ENCODE peak calls at places on chromosomes 1 and 21, in ten cellular contexts. S, V, I, G, N, M, E, T, H and Y are unnamed samples.

GRCh38 chr1:36327421-36328087 is 4.1 kb upstream of the EVA1B start:
- DNase-seq in V (no peak), E (no peak), T (no peak), I (no peak), N (no peak), M (no peak), H (no peak), G (no peak), S (no peak), Y (no peak)

GRCh38 chr21:43366656-43367055 is 60.3 kb downstream of the SIK1 start:
- DNase-seq in S (no peak), I (no peak), V (no peak), E (no peak), H (no peak), T (no peak), M (no peak), N (no peak), G (no peak), Y (no peak)

GRCh38 chr1:62092126-62092525 is 102.5 kb upstream of the L1TD1 start:
- DNase-seq in N (no peak), I (no peak), T (no peak), G (no peak), V (no peak), S (no peak), E (no peak), H (no peak), M (no peak), Y (no peak)

GRCh38 chr1:187471555-187471954 is 642.8 kb downstream of the PLA2G4A start:
- DNase-seq in N (no peak), I (no peak), S (no peak), M (peak; percentile 74), H (peak; percentile 63), V (no peak), E (no peak), G (no peak), T (no peak), Y (no peak)

GRCh38 chr1:246512230-246512629 is 5.2 kb upstream of the SMYD3 start:
- DNase-seq in H (no peak), N (no peak), I (no peak), V (no peak), T (no peak), S (no peak), G (no peak), E (no peak), M (no peak), Y (no peak)

GRCh38 chr1:98749152-98749756 is 87.7 kb downstream of the SNX7 start:
- DNase-seq in M (peak; percentile 56), N (no peak), S (no peak), E (no peak), I (no peak), H (peak; percentile 3), T (no peak), V (peak; percentile 7), G (no peak), Y (no peak)

GRCh38 chr1:211920141-211920572 is 89.6 kb upstream of the LPGAT1 start:
- DNase-seq in I (no peak), N (no peak), G (peak; percentile 96), S (no peak), H (no peak), V (peak; percentile 73), T (no peak), E (no peak), M (peak; percentile 22), Y (no peak)

GRCh38 chr1:218425647-218426342 is 80.7 kb downstream of the TGFB2 start:
- DNase-seq in T (no peak), S (no peak), N (no peak), I (no peak), E (no peak), H (no peak), M (no peak), G (no peak), V (peak; percentile 50), Y (no peak)

GRCh38 chr1:204177133-204177532 is 11.0 kb upstream of the REN start:
- DNase-seq in G (no peak), H (peak; percentile 34), N (no peak), E (no peak), M (no peak), S (no peak), V (no peak), T (no peak), I (no peak), Y (no peak)

GRCh38 chr1:106646261-106646660 is 410.2 kb upstream of the PRMT6 start:
- DNase-seq in S (no peak), T (no peak), N (no peak), M (no peak), V (no peak), I (no peak), G (no peak), H (no peak), E (no peak), Y (no peak)

GRCh38 chr1:183197762-183198161 is 11.7 kb downstream of the LAMC2 start:
- DNase-seq in T (no peak), S (no peak), G (no peak), N (no peak), M (no peak), E (no peak), H (no peak), V (no peak), I (no peak), Y (no peak)

GRCh38 chr1:27137544-27138075 is 17.3 kb downstream of the SLC9A1 start:
- DNase-seq in S (no peak), I (no peak), H (no peak), N (peak; percentile 88), V (no peak), T (no peak), M (no peak), E (no peak), G (no peak), Y (peak; percentile 15)

GRCh38 chr1:105138445-105138821 is 1388.7 kb downstream of the AMY1C start:
- DNase-seq in N (no peak), V (no peak), G (peak; percentile 56), E (no peak), T (no peak), M (peak; percentile 64), I (no peak), H (no peak), S (no peak), Y (no peak)

GRCh38 chr1:176717052-176717754 is 254.2 kb downstream of the PAPPA2 start:
- DNase-seq in I (no peak), H (no peak), E (no peak), G (peak; percentile 32), N (no peak), S (no peak), T (no peak), V (no peak), M (no peak), Y (no peak)

GRCh38 chr1:36133484-36133883 is 8.5 kb upstream of the COL8A2 start:
- DNase-seq in H (peak; percentile 92), I (no peak), T (no peak), G (no peak), M (no peak), N (no peak), E (no peak), S (no peak), V (no peak), Y (no peak)

GRCh38 chr1:204384636-204385354 is 25.1 kb upstream of the PLEKHA6 start:
- DNase-seq in E (no peak), I (no peak), T (no peak), N (no peak), G (no peak), H (peak; percentile 63), S (no peak), M (peak; percentile 23), V (no peak), Y (no peak)

GRCh38 chr1:66298427-66298826 is 235.5 kb upstream of the SGIP1 start:
- DNase-seq in H (no peak), T (no peak), V (no peak), N (no peak), I (no peak), E (no peak), G (peak; percentile 67), M (no peak), S (no peak), Y (no peak)

GRCh38 chr1:58812926-58813325 is 29.1 kb upstream of the JUN start:
- DNase-seq in E (peak; percentile 39), M (no peak), T (peak; percentile 68), S (no peak), G (no peak), I (peak; percentile 40), N (no peak), V (no peak), H (no peak), Y (no peak)

GRCh38 chr21:43608664-43609063 is 50.6 kb downstream of the HSF2BP start:
- DNase-seq in H (no peak), N (no peak), I (no peak), E (no peak), G (no peak), V (no peak), M (no peak), S (no peak), T (no peak), Y (no peak)

GRCh38 chr1:182147136-182147815 is 85.8 kb upstream of the ZNF648 start:
- DNase-seq in T (no peak), N (no peak), E (no peak), I (no peak), V (no peak), H (no peak), G (no peak), M (no peak), S (peak; percentile 17), Y (no peak)

GRCh38 chr1:40740039-40740991 is 43.3 kb upstream of the KCNQ4 start:
- DNase-seq in S (no peak), G (no peak), H (no peak), V (no peak), T (no peak), I (no peak), M (no peak), N (no peak), E (no peak), Y (no peak)

GRCh38 chr1:46284597-46285564 is 18.5 kb downstream of the LRRC41 start:
- DNase-seq in M (peak; percentile 46), T (no peak), G (no peak), H (no peak), I (no peak), S (no peak), V (no peak), N (no peak), E (no peak), Y (no peak)

GRCh38 chr1:192759104-192759503 is 49.7 kb upstream of the RGS2 start:
- DNase-seq in M (no peak), E (no peak), I (no peak), S (no peak), G (no peak), T (no peak), N (no peak), V (no peak), H (no peak), Y (no peak)